ENCODE peak calls at places on chromosomes 7 and 10, in nine cellular contexts. Y is tibial nerve; Q is NCI-H774; D is activated effector memory CD4-positive, alpha-beta T cell treated with anti-CD3 and anti-CD28 coated beads, Interleukin-2, amount 50 U/mL, for 16 hours; K is fibroblast of mammary gland; Z is substantia nigra; U is progenitor cell of endocrine pancreas; P is T47D; E is cardiac fibroblast. X is an unnamed sample.

GRCh38 chr7:117781707-117782106 is 91.5 kb downstream of the CTTNBP2 start:
- DNase-seq in Y (no peak), Q (no peak), D (no peak), K (no peak), Z (no peak), U (no peak), P (no peak), E (no peak), X (no peak)

GRCh38 chr10:20839141-20839540 is 58.0 kb downstream of the NEBL start:
- DNase-seq in Y (no peak), Q (no peak), D (no peak), K (peak; percentile 73), Z (no peak), U (no peak), P (no peak), E (no peak), X (no peak)

GRCh38 chr10:60943372-60944158 is 420 bp downstream of the RHOBTB1 start:
- DNase-seq in Y (peak; percentile 26), Q (peak; percentile 62), D (peak; percentile 64), K (peak; percentile 38), Z (peak; percentile 70), U (peak; percentile 48), P (peak; percentile 61), E (peak; percentile 73), X (no peak)

GRCh38 chr10:100019824-100020160 is 10.0 kb upstream of the DNMBP start:
- DNase-seq in Y (no peak), Q (no peak), D (no peak), K (no peak), Z (no peak), U (no peak), P (peak; percentile 36), E (no peak), X (no peak)

GRCh38 chr10:20407421-20407820 is 489.7 kb downstream of the NEBL start:
- DNase-seq in Y (no peak), Q (no peak), D (no peak), K (no peak), Z (no peak), U (no peak), P (no peak), E (no peak), X (no peak)

GRCh38 chr10:70584941-70585544 is 17.5 kb downstream of the PRF1 start:
- DNase-seq in Y (no peak), Q (peak; percentile 42), D (peak; percentile 46), K (peak; percentile 21), Z (no peak), U (no peak), P (no peak), E (no peak), X (no peak)

GRCh38 chr10:4062072-4062471 is 277.1 kb upstream of the KLF6 start:
- DNase-seq in Y (no peak), Q (no peak), D (no peak), K (peak; percentile 86), Z (no peak), U (no peak), P (no peak), E (no peak), X (no peak)

GRCh38 chr10:73899401-73899780 is 11.5 kb upstream of the PLAU start:
- DNase-seq in Y (no peak), Q (no peak), D (no peak), K (peak; percentile 92), Z (no peak), U (no peak), P (peak; percentile 25), E (peak; percentile 59), X (no peak)

GRCh38 chr7:139054101-139054500 is 18.3 kb upstream of the ZC3HAV1L start:
- DNase-seq in Y (no peak), Q (no peak), D (no peak), K (peak; percentile 36), Z (no peak), U (no peak), P (no peak), E (no peak), X (no peak)

GRCh38 chr7:6276911-6277408 is 4.5 kb upstream of the CYTH3 start:
- DNase-seq in Y (no peak), Q (no peak), D (no peak), K (no peak), Z (no peak), U (no peak), P (no peak), E (peak; percentile 60), X (no peak)

GRCh38 chr10:26221571-26221970 is 5.0 kb downstream of the GAD2 start:
- DNase-seq in Y (no peak), Q (no peak), D (no peak), K (no peak), Z (no peak), U (no peak), P (no peak), E (no peak), X (no peak)

GRCh38 chr7:139452948-139453672 is 30.4 kb downstream of the KLRG2 start:
- DNase-seq in Y (no peak), Q (no peak), D (no peak), K (peak; percentile 20), Z (no peak), U (no peak), P (no peak), E (peak; percentile 27), X (no peak)

GRCh38 chr7:82527831-82528230 is 84.3 kb upstream of the CACNA2D1 start:
- DNase-seq in Y (no peak), Q (no peak), D (no peak), K (peak; percentile 47), Z (no peak), U (no peak), P (no peak), E (peak; percentile 66), X (no peak)

GRCh38 chr7:144907577-144907976 is 71.7 kb upstream of the TPK1 start:
- DNase-seq in Y (no peak), Q (no peak), D (no peak), K (no peak), Z (no peak), U (no peak), P (no peak), E (no peak), X (no peak)

GRCh38 chr10:71083457-71083975 is 128.9 kb upstream of the UNC5B start:
- DNase-seq in Y (no peak), Q (no peak), D (peak; percentile 8), K (no peak), Z (no peak), U (peak; percentile 3), P (no peak), E (no peak), X (no peak)

GRCh38 chr7:99579956-99580777 is 17.9 kb upstream of the TMEM225B start:
- DNase-seq in Y (no peak), Q (no peak), D (peak; percentile 82), K (peak; percentile 33), Z (peak; percentile 36), U (peak; percentile 72), P (no peak), E (peak; percentile 35), X (no peak)

GRCh38 chr7:81682873-81683272 is 87.0 kb downstream of the HGF start:
- DNase-seq in Y (no peak), Q (no peak), D (no peak), K (no peak), Z (no peak), U (no peak), P (no peak), E (peak; percentile 32), X (no peak)

GRCh38 chr7:144720139-144720538 is 115.7 kb downstream of the TPK1 start:
- DNase-seq in Y (no peak), Q (no peak), D (no peak), K (peak; percentile 61), Z (no peak), U (no peak), P (peak; percentile 52), E (peak; percentile 5), X (no peak)

GRCh38 chr7:101017099-101017777 is 2.6 kb upstream of the MUC17 start:
- DNase-seq in Y (no peak), Q (no peak), D (peak; percentile 89), K (peak; percentile 82), Z (no peak), U (no peak), P (peak; percentile 17), E (peak; percentile 89), X (no peak)

GRCh38 chr10:113780681-113781250 is 29.3 kb downstream of the PLEKHS1 start:
- DNase-seq in Y (no peak), Q (no peak), D (no peak), K (no peak), Z (peak; percentile 7), U (no peak), P (no peak), E (no peak), X (no peak)

GRCh38 chr7:103065666-103066065 is 8.9 kb downstream of the FBXL13 start:
- DNase-seq in Y (no peak), Q (no peak), D (peak; percentile 79), K (peak; percentile 52), Z (no peak), U (peak; percentile 14), P (peak; percentile 38), E (peak; percentile 40), X (peak; percentile 17)

GRCh38 chr7:94022550-94022949 is 18.4 kb upstream of the BET1 start:
- DNase-seq in Y (no peak), Q (no peak), D (no peak), K (peak; percentile 62), Z (no peak), U (no peak), P (no peak), E (no peak), X (no peak)

GRCh38 chr10:17659328-17659727 is 15.4 kb downstream of the STAM start:
- DNase-seq in Y (no peak), Q (no peak), D (no peak), K (no peak), Z (no peak), U (no peak), P (no peak), E (no peak), X (no peak)

GRCh38 chr7:153847828-153848227 is 204.4 kb upstream of the DPP6 start:
- DNase-seq in Y (no peak), Q (no peak), D (no peak), K (no peak), Z (no peak), U (no peak), P (no peak), E (no peak), X (no peak)

GRCh38 chr10:132939957-132940790 is 2.2 kb downstream of the CFAP46 start:
- DNase-seq in Y (no peak), Q (no peak), D (no peak), K (peak; percentile 41), Z (peak; percentile 30), U (peak; percentile 39), P (peak; percentile 42), E (peak; percentile 69), X (no peak)

GRCh38 chr7:138097064-138097741 is 20.9 kb downstream of the AKR1D1 start:
- DNase-seq in Y (no peak), Q (no peak), D (no peak), K (peak; percentile 7), Z (no peak), U (no peak), P (peak; percentile 75), E (peak; percentile 53), X (no peak)

GRCh38 chr10:100736809-100737358 is 8.5 kb upstream of the PAX2 start:
- DNase-seq in Y (no peak), Q (no peak), D (no peak), K (no peak), Z (no peak), U (no peak), P (no peak), E (no peak), X (no peak)

GRCh38 chr7:130942211-130942964 is 208.4 kb upstream of the KLF14 start:
- DNase-seq in Y (peak; percentile 45), Q (no peak), D (peak; percentile 75), K (peak; percentile 96), Z (no peak), U (no peak), P (peak; percentile 45), E (peak; percentile 41), X (no peak)

GRCh38 chr7:157618823-157619606 is 282.2 kb downstream of the DNAJB6 start:
- DNase-seq in Y (no peak), Q (no peak), D (no peak), K (no peak), Z (no peak), U (no peak), P (no peak), E (no peak), X (no peak)

GRCh38 chr7:100865372-100865911 is 1.7 kb upstream of the TRIP6 start:
- DNase-seq in Y (no peak), Q (no peak), D (no peak), K (no peak), Z (no peak), U (no peak), P (no peak), E (no peak), X (peak; percentile 68)